ENCODE peak calls at places on chromosomes 3 and 15, in ten cellular contexts. R is EH; V is naive thymus-derived CD8-positive, alpha-beta T cell; H is anterior cingulate cortex; D is activated naive CD4-positive, alpha-beta T cell; K is NCI-H1417 treated with DMSO at 0.1 percent for 48 hours; I is sciatic nerve; F is HuH-7; C is EL; P is left ventricle myocardium inferior. O is an unnamed sample.

GRCh38 chr15:68213991-68214837 is 9.1 kb upstream of the CALML4 start:
- DNase-seq in D (no peak), V (no peak), K (no peak), F (no peak), H (no peak), I (peak), P (peak), R (no peak), C (no peak), O (no peak)

GRCh38 chr15:73383310-73384185 is 14.8 kb upstream of the HCN4 start:
- DNase-seq in H (no peak), D (no peak), F (no peak), I (no peak), P (no peak), V (no peak), K (no peak), C (no peak), R (no peak), O (no peak)

GRCh38 chr15:40349163-40349562 is 1.7 kb upstream of the PHGR1 start:
- DNase-seq in P (no peak), D (no peak), V (no peak), F (no peak), H (no peak), R (no peak), C (no peak), I (no peak), K (no peak), O (no peak)

GRCh38 chr3:183548262-183548769 is 7.2 kb downstream of the KLHL6 start:
- DNase-seq in K (no peak), R (peak), F (no peak), H (no peak), V (no peak), I (no peak), D (no peak), P (no peak), C (peak), O (no peak)

GRCh38 chr15:70362911-70363310 is 265.2 kb upstream of the TLE3 start:
- DNase-seq in F (peak), H (no peak), C (peak), D (no peak), R (peak), K (no peak), V (no peak), I (peak), P (no peak), O (peak)

GRCh38 chr3:109355625-109356441 is 18.5 kb upstream of the DPPA4 start:
- DNase-seq in P (no peak), D (no peak), R (no peak), K (no peak), F (no peak), I (no peak), H (no peak), V (no peak), C (no peak), O (no peak)

GRCh38 chr3:70980646-70981031 is 602.9 kb downstream of the FOXP1 start:
- DNase-seq in R (no peak), V (no peak), P (no peak), H (no peak), I (no peak), K (no peak), F (no peak), C (no peak), D (no peak), O (no peak)

GRCh38 chr3:196159952-196160804 is 51.0 kb downstream of the ZDHHC19 start:
- DNase-seq in C (peak), F (no peak), D (no peak), I (no peak), R (peak), H (peak), V (peak), P (no peak), K (no peak), O (no peak)

GRCh38 chr3:181700168-181701087 is 11.3 kb upstream of the SOX2 start:
- DNase-seq in F (peak), I (peak), H (peak), C (peak), V (no peak), R (peak), K (peak), P (peak), D (no peak), O (peak)

GRCh38 chr15:43769584-43770228 is 7.1 kb downstream of the ELL3 start:
- DNase-seq in C (peak), H (no peak), K (no peak), I (no peak), V (peak), D (no peak), P (peak), R (peak), F (peak), O (peak)

GRCh38 chr15:97652041-97652440 is 308.5 kb upstream of the ARRDC4 start:
- DNase-seq in K (no peak), P (no peak), F (no peak), V (no peak), R (no peak), D (no peak), H (no peak), C (no peak), I (no peak), O (no peak)

GRCh38 chr3:61730058-61730457 is 168.7 kb downstream of the PTPRG start:
- DNase-seq in P (no peak), V (no peak), C (no peak), K (no peak), H (no peak), D (no peak), R (peak), I (no peak), F (no peak), O (no peak)

GRCh38 chr15:64464271-64465005 is 4.1 kb downstream of the ZNF609 start:
- DNase-seq in H (no peak), R (peak), P (no peak), V (no peak), F (no peak), I (no peak), C (no peak), K (peak), D (no peak), O (no peak)

GRCh38 chr3:50230106-50230832 is 5.7 kb upstream of the GNAI2 start:
- DNase-seq in P (no peak), F (no peak), H (peak), D (no peak), I (no peak), K (no peak), C (no peak), R (no peak), V (no peak), O (no peak)

GRCh38 chr15:70319466-70319865 is 221.7 kb upstream of the TLE3 start:
- DNase-seq in I (no peak), C (no peak), V (no peak), D (no peak), K (no peak), P (no peak), R (no peak), F (no peak), H (no peak), O (no peak)

GRCh38 chr3:46449755-46450552 is 14.8 kb downstream of the LTF start:
- DNase-seq in C (peak), F (peak), I (no peak), V (no peak), D (no peak), R (peak), K (no peak), P (no peak), H (no peak), O (peak)

GRCh38 chr15:35043380-35044095 is 41.6 kb downstream of the NANOGP8 start:
- DNase-seq in H (no peak), P (no peak), F (no peak), D (no peak), R (no peak), V (no peak), C (no peak), K (no peak), I (no peak), O (no peak)

GRCh38 chr3:192845196-192845855 is 72.3 kb downstream of the MB21D2 start:
- DNase-seq in R (peak), F (no peak), H (no peak), K (no peak), C (peak), P (no peak), D (no peak), I (no peak), V (no peak), O (no peak)

GRCh38 chr3:99625643-99626414 is 12.6 kb upstream of the COL8A1 start:
- DNase-seq in I (no peak), C (peak), D (no peak), V (no peak), H (no peak), F (no peak), K (no peak), R (peak), P (no peak), O (no peak)

GRCh38 chr3:180612363-180612762 is 10.4 kb downstream of the TTC14 start:
- DNase-seq in C (no peak), V (no peak), P (no peak), D (no peak), I (no peak), R (no peak), H (no peak), K (no peak), F (no peak), O (no peak)

GRCh38 chr3:184296616-184297015 is 2.4 kb upstream of the PSMD2 start:
- DNase-seq in F (no peak), K (no peak), P (no peak), H (no peak), R (no peak), C (no peak), V (no peak), D (no peak), I (no peak), O (no peak)

GRCh38 chr3:28022916-28023315 is 218.5 kb upstream of the CMC1 start:
- DNase-seq in P (no peak), I (no peak), R (no peak), D (no peak), H (no peak), K (no peak), V (no peak), C (no peak), F (no peak), O (no peak)

GRCh38 chr3:191492601-191493000 is 31.6 kb downstream of the PYDC2 start:
- DNase-seq in H (no peak), R (no peak), F (no peak), I (no peak), P (no peak), K (no peak), C (peak), D (no peak), V (no peak), O (no peak)

GRCh38 chr15:77474987-77475385 is 54.3 kb downstream of the HMG20A start:
- DNase-seq in V (no peak), C (no peak), F (no peak), D (no peak), K (no peak), P (no peak), I (no peak), R (no peak), H (no peak), O (no peak)

GRCh38 chr3:64685331-64685799 is 2.4 kb downstream of the ADAMTS9 start:
- DNase-seq in P (peak), H (no peak), K (no peak), I (peak), R (no peak), F (no peak), V (no peak), C (no peak), D (no peak), O (peak)

GRCh38 chr3:3179407-3180094 is at the start of gene CRBN:
- DNase-seq in D (peak), R (peak), I (peak), P (peak), F (peak), K (peak), H (peak), C (peak), V (peak), O (peak)

GRCh38 chr3:71503525-71504249 is 79.8 kb downstream of the FOXP1 start:
- DNase-seq in H (no peak), D (no peak), K (no peak), P (no peak), C (peak), F (no peak), R (peak), V (no peak), I (no peak), O (no peak)

GRCh38 chr3:138412821-138413531 is 21.4 kb upstream of the ESYT3 start:
- DNase-seq in D (no peak), R (peak), V (no peak), C (peak), P (no peak), K (no peak), I (no peak), H (no peak), F (no peak), O (no peak)

GRCh38 chr3:8460815-8461482 is 40.7 kb upstream of the LMCD1 start:
- DNase-seq in V (no peak), C (peak), R (peak), H (no peak), I (no peak), D (no peak), F (no peak), K (no peak), P (no peak), O (no peak)

GRCh38 chr3:192817053-192817452 is 89.7 kb upstream of the FGF12 start:
- DNase-seq in D (no peak), R (peak), C (peak), H (no peak), F (no peak), V (no peak), P (no peak), I (no peak), K (no peak), O (no peak)

GRCh38 chr3:108222813-108223307 is 636 bp upstream of the IFT57 start:
- DNase-seq in V (no peak), C (no peak), I (no peak), D (no peak), K (no peak), H (no peak), P (no peak), F (no peak), R (no peak), O (no peak)

GRCh38 chr15:88654430-88655102 is 15.8 kb downstream of the ISG20 start:
- DNase-seq in C (no peak), P (no peak), V (no peak), K (no peak), H (no peak), D (no peak), F (no peak), I (peak), R (no peak), O (no peak)

GRCh38 chr3:58163234-58163633 is 47.5 kb downstream of the DNASE1L3 start:
- DNase-seq in R (peak), V (no peak), I (no peak), C (no peak), D (no peak), K (no peak), P (no peak), H (no peak), F (no peak), O (no peak)

O was measured in HEK293T.